ENCODE peak calls at places on chromosomes 2 and 18, in eight cellular contexts. H is sigmoid colon; J is tibial artery; I is CD8-positive, alpha-beta memory T cell; T is colonic mucosa; N is astrocyte; R is cardiac muscle cell; C is PC-9. U is an unnamed sample.

GRCh38 chr18:77164762-77165485 is 32.3 kb upstream of the MBP start:
- DNase-seq in H (no peak), J (no peak), I (no peak), T (no peak), N (no peak), R (no peak), C (no peak), U (no peak)

GRCh38 chr18:48910972-48911545 is 39.7 kb downstream of the SMAD7 start:
- DNase-seq in H (peak; percentile 28), J (no peak), I (no peak), T (peak; percentile 15), N (no peak), R (no peak), C (no peak), U (no peak)

GRCh38 chr2:188725981-188726380 is 248.2 kb upstream of the COL3A1 start:
- DNase-seq in H (no peak), J (no peak), I (no peak), T (no peak), N (peak; percentile 82), R (peak; percentile 81), C (no peak), U (no peak)

GRCh38 chr2:171741189-171741588 is 53.9 kb downstream of the DYNC1I2 start:
- DNase-seq in H (no peak), J (no peak), I (no peak), T (no peak), N (peak; percentile 88), R (peak; percentile 5), C (no peak), U (no peak)

GRCh38 chr2:160994141-160995002 is 165.9 kb upstream of the TANK start:
- DNase-seq in H (peak; percentile 93), J (peak; percentile 82), I (peak; percentile 75), T (peak; percentile 81), N (peak; percentile 82), R (peak; percentile 93), C (peak; percentile 61), U (peak; percentile 30)

GRCh38 chr2:40797115-40797514 is 345.2 kb upstream of the SLC8A1 start:
- DNase-seq in H (no peak), J (no peak), I (no peak), T (no peak), N (peak; percentile 18), R (no peak), C (no peak), U (no peak)

GRCh38 chr2:62313433-62314227 is 117.7 kb downstream of the B3GNT2 start:
- DNase-seq in H (no peak), J (no peak), I (peak; percentile 54), T (no peak), N (no peak), R (no peak), C (no peak), U (no peak)

GRCh38 chr2:182068811-182069210 is 83.2 kb downstream of the PPP1R1C start:
- DNase-seq in H (no peak), J (no peak), I (no peak), T (no peak), N (no peak), R (peak; percentile 27), C (peak; percentile 82), U (no peak)

GRCh38 chr2:217332866-217333265 is 473.0 kb upstream of the TNP1 start:
- DNase-seq in H (no peak), J (no peak), I (no peak), T (no peak), N (no peak), R (no peak), C (no peak), U (no peak)

GRCh38 chr2:217331577-217332139 is 471.8 kb upstream of the TNP1 start:
- DNase-seq in H (no peak), J (no peak), I (no peak), T (no peak), N (peak; percentile 95), R (peak; percentile 60), C (peak; percentile 99), U (no peak)

GRCh38 chr2:217332392-217332791 is 472.5 kb upstream of the TNP1 start:
- DNase-seq in H (no peak), J (no peak), I (no peak), T (no peak), N (no peak), R (no peak), C (no peak), U (no peak)

GRCh38 chr2:217329023-217329431 is 469.2 kb upstream of the TNP1 start:
- DNase-seq in H (no peak), J (no peak), I (no peak), T (no peak), N (peak; percentile 87), R (peak; percentile 13), C (no peak), U (no peak)

DNA sequence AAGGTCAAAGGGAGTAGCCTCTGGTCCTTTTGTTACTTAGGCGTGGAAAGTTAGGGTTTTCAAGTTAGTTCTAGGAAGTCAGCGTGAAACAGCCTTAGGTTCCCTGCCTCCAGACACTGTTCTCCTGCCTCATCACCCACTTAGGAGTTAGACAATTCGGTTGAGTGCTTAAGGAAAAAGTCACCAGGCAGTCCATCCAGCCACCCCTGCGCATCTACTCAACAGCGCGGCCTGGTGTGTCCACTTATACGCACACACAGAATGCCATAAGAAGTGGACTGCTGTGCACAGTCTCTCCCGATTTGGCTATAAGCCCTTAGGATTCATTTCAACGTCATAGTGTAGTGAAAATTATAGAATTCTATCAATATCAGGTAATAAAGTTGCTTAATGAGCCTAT is 470.8 kb upstream of the TNP1 start:
- DNase-seq in H (no peak), J (no peak), I (no peak), T (no peak), N (no peak), R (no peak), C (no peak), U (no peak)
- H3K4me1 ChIP-seq in H (peaks cover 71% of the 10 kb centered on the region), J (no peaks in the 10 kb centered on the region), I (no peaks in the 10 kb centered on the region), T (no peaks in the 10 kb centered on the region), N (peaks cover 23% of the 10 kb centered on the region), R (peaks cover 21% of the 10 kb centered on the region), C (peaks cover 92% of the 10 kb centered on the region), U (no peaks in the 10 kb centered on the region)

DNA sequence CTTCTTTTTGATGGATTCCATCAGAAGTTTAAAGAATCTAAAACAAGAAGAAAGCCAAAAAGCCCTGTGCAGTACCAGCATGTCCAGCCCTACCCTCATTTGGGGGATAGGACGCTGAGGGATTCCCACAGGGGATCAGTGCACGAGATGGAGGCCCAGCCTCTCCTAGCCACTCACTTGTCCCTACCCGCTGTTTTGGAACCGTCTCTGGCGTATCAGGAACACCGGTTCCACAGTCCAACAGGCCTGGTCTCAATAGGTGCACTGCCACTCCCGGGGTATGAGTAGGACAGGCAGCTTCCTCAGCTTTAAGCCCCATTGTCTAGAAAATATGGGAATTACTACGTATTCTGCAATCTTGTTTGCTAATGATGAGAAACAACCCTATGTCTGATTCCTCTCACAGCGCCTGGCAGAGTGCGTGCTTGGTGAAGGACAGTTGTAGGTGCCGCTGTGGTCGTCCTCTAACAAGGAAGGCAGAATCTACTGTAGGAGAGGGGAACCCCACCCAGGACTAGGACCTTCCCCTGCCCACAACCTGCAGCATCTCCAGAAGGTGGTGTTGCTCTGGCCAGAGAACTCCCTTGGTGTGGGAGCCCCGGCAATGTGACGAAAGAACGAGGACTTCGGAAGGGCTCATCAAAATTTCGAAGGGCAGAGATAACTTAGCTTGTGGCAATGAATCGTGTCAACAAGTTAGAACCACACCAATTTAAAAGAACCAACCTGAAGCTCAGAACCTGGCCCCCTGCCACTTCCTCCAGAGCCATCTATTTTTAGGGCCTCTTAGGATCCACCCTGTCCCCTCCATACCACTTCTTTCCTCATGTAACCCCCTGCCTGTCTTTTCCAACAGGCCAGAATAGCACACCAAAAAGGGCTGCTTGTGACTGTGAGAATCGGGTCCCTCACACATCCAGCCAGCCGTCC is 71.7 kb downstream of the POLR1A start:
- DNase-seq in H (no peak), J (no peak), I (peak; percentile 17), T (no peak), N (no peak), R (no peak), C (no peak), U (no peak)
- H3K4me1 ChIP-seq in H (peaks cover 39% of the 10 kb centered on the region), J (no peaks in the 10 kb centered on the region), I (peaks cover 63% of the 10 kb centered on the region), T (peaks cover 6% of the 10 kb centered on the region), N (peaks cover 31% of the 10 kb centered on the region), R (peaks cover 17% of the 10 kb centered on the region), C (no peaks in the 10 kb centered on the region), U (peaks cover 50% of the 10 kb centered on the region)

GRCh38 chr2:168529900-168530561 is 74.0 kb downstream of the CERS6 start:
- DNase-seq in H (no peak), J (no peak), I (no peak), T (no peak), N (no peak), R (peak; percentile 34), C (no peak), U (no peak)

GRCh38 chr2:168528016-168528415 is 71.9 kb downstream of the CERS6 start:
- DNase-seq in H (no peak), J (no peak), I (no peak), T (no peak), N (no peak), R (no peak), C (no peak), U (no peak)

GRCh38 chr2:168529054-168529833 is 73.2 kb downstream of the CERS6 start:
- DNase-seq in H (no peak), J (no peak), I (no peak), T (no peak), N (no peak), R (no peak), C (no peak), U (no peak)

GRCh38 chr2:168528469-168528868 is 72.4 kb downstream of the CERS6 start:
- DNase-seq in H (no peak), J (no peak), I (no peak), T (no peak), N (no peak), R (peak; percentile 32), C (no peak), U (no peak)

DNA sequence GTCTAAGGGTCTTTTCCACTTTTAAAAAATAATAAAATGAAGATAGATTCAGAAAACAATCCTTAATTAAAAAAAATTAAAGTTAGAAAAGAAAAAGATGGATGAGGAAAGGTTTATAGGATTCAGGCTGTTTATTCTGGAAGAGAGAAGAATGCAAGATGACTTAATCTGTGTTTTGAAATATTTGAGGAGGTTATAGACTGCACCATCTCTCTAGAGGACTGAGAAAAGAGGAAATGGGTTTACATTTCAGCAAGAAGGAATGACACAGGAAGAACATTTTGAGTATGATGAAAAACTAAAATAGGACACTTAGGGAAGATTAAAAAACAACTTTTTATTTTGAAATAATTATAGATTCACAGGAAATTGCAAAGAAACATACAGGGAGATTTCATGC is 74.9 kb downstream of the CERS6 start:
- DNase-seq in H (no peak), J (no peak), I (no peak), T (no peak), N (no peak), R (peak; percentile 66), C (no peak), U (no peak)
- H3K4me1 ChIP-seq in H (peaks cover 13% of the 10 kb centered on the region), J (no peaks in the 10 kb centered on the region), I (peaks cover 5% of the 10 kb centered on the region), T (peaks cover 8% of the 10 kb centered on the region), N (no peaks in the 10 kb centered on the region), R (peaks cover 13% of the 10 kb centered on the region), C (no peaks in the 10 kb centered on the region), U (no peaks in the 10 kb centered on the region)

DNA sequence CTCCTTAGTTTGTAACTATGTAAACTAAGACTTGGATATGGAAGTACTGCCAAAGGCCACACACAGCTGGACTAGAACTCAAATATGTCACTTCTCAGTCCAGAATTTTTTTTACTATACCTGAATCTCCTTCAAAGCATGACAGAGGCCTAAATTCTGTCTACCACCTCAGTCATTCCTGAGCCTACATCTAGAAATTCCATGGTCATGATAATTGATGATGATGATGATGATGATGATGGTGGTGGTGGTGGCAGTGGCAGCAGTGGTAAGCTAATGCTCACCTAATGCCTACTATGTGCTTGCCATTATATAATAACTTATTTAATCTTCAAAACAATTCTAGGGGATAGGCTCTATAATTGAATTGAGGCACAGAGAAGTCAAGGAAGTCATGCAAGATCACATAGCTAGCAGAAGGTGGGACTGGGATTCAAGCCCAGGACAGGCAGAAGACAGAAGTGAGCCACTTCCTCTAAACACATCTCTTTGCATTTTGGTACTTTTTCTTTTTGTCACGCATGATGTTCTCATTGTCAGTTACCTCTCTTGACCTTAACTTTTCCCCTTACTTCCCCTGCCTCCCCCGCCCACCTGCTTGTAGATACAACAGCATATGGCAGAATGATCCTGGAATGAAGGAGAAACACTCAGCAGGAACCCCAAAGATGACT is 539.3 kb downstream of the TNS1 start:
- DNase-seq in H (no peak), J (no peak), I (no peak), T (no peak), N (no peak), R (no peak), C (no peak), U (no peak)
- H3K4me1 ChIP-seq in H (peaks cover 6% of the 10 kb centered on the region), J (no peaks in the 10 kb centered on the region), I (no peaks in the 10 kb centered on the region), T (no peaks in the 10 kb centered on the region), N (peaks cover 13% of the 10 kb centered on the region), R (no peaks in the 10 kb centered on the region), C (no peaks in the 10 kb centered on the region), U (no peaks in the 10 kb centered on the region)